ENCODE peak calls at places on chromosomes 7 and 10, in six cellular contexts. Y is neuronal stem cell, D is H9, R is H1, V is IMR-90, B is mesenchymal stem cell. Z is an unnamed sample.

GRCh38 chr7:30468791-30469190 is 9.8 kb downstream of the NOD1 start:
- DNase-seq in Y (no peak), D (no peak), R (no peak), V (peak; percentile 41), B (no peak), Z (no peak)

GRCh38 chr7:137691566-137691965 is 155.2 kb downstream of the DGKI start:
- DNase-seq in Y (no peak), D (no peak), R (no peak), V (no peak), B (no peak), Z (no peak)

GRCh38 chr7:101874028-101874427 is 56.6 kb downstream of the CUX1 start:
- DNase-seq in Y (no peak), D (no peak), R (no peak), V (peak; percentile 39), B (peak; percentile 34), Z (no peak)

GRCh38 chr10:108523016-108523415 is 1358.5 kb upstream of the SORCS1 start:
- DNase-seq in Y (no peak), D (no peak), R (no peak), V (no peak), B (no peak), Z (no peak)

GRCh38 chr7:105742787-105743186 is 133.6 kb downstream of the ATXN7L1 start:
- DNase-seq in Y (no peak), D (no peak), R (no peak), V (no peak), B (no peak), Z (no peak)

GRCh38 chr7:25031432-25031831 is 51.5 kb upstream of the OSBPL3 start:
- DNase-seq in Y (no peak), D (no peak), R (no peak), V (peak; percentile 29), B (no peak), Z (no peak)

GRCh38 chr10:70174058-70174741 is 3.9 kb upstream of the SAR1A start:
- DNase-seq in Y (no peak), D (no peak), R (no peak), V (no peak), B (no peak), Z (no peak)

GRCh38 chr10:121655254-121656142 is 57.3 kb upstream of the FGFR2 start:
- DNase-seq in Y (no peak), D (no peak), R (no peak), V (no peak), B (no peak), Z (no peak)

GRCh38 chr10:101695404-101695732 is 398 bp upstream of the FBXW4 start:
- DNase-seq in Y (no peak), D (no peak), R (no peak), V (no peak), B (peak; percentile 19), Z (no peak)

GRCh38 chr7:134315679-134316538 is 821 bp downstream of the SLC35B4 start:
- DNase-seq in Y (no peak), D (no peak), R (no peak), V (peak; percentile 16), B (peak; percentile 42), Z (peak; percentile 45)

GRCh38 chr7:21028186-21028989 is 241.7 kb upstream of the SP8 start:
- DNase-seq in Y (peak; percentile 71), D (peak; percentile 38), R (no peak), V (no peak), B (peak; percentile 1), Z (peak; percentile 36)

GRCh38 chr10:78312197-78313046 is 278.8 kb downstream of the RPS24 start:
- DNase-seq in Y (no peak), D (peak; percentile 14), R (peak; percentile 20), V (peak; percentile 40), B (peak; percentile 88), Z (no peak)

GRCh38 chr7:108055541-108056135 is 52.7 kb upstream of the LAMB1 start:
- DNase-seq in Y (no peak), D (no peak), R (no peak), V (no peak), B (no peak), Z (no peak)
- H2BK5ac ChIP-seq in Y (no peak overlapping the region), D (no peak overlapping the region), R (no peak overlapping the region), V (no peak overlapping the region), B (no peak overlapping the region), Z (no peak overlapping the region)

GRCh38 chr10:43748560-43748959 is 99.9 kb upstream of the ZNF32 start:
- DNase-seq in Y (no peak), D (no peak), R (no peak), V (no peak), B (no peak), Z (no peak)

GRCh38 chr10:43749145-43749576 is 100.5 kb upstream of the ZNF32 start:
- DNase-seq in Y (no peak), D (no peak), R (no peak), V (no peak), B (no peak), Z (no peak)

GRCh38 chr10:43752682-43753081 is 104.0 kb upstream of the ZNF32 start:
- DNase-seq in Y (no peak), D (no peak), R (no peak), V (no peak), B (no peak), Z (no peak)

GRCh38 chr10:43751646-43752045 is 103.0 kb upstream of the ZNF32 start:
- DNase-seq in Y (no peak), D (no peak), R (no peak), V (no peak), B (no peak), Z (no peak)

DNA sequence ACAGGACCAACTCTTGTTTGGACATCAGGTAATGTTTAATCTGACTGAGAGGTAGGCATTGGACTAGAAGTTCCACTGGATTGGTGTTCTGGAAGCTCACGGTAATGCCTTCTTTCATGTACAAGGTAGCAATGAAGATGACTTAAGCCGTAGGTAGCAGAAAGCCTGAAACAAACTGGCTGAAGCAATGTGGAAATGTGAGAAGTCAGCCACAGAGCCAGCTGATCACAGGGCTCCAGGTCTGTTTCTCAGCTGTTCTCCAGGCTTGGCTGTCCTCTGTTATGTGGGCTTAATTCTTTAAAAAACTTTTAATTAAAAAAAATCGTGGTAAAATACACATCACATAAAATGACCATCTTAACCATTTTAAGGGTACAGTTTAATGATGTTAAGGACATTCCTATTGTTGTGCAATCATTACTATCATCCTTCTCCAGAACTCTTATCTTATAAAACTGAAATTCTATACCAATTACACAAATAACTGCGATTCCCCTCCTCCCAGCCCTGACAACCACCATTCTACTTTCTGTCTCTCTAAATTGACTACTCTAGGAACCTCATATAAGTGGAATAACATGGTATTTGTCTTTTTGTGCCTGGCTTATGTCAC is 101.4 kb upstream of the ZNF32 start:
- DNase-seq in Y (no peak), D (no peak), R (no peak), V (peak; percentile 21), B (peak; percentile 5), Z (no peak)
- H2BK15ac ChIP-seq in Y (no peak overlapping the region), D (no peak overlapping the region), R (no peak overlapping the region), V (no peak overlapping the region), B (no peak overlapping the region), Z (no peak overlapping the region)

DNA sequence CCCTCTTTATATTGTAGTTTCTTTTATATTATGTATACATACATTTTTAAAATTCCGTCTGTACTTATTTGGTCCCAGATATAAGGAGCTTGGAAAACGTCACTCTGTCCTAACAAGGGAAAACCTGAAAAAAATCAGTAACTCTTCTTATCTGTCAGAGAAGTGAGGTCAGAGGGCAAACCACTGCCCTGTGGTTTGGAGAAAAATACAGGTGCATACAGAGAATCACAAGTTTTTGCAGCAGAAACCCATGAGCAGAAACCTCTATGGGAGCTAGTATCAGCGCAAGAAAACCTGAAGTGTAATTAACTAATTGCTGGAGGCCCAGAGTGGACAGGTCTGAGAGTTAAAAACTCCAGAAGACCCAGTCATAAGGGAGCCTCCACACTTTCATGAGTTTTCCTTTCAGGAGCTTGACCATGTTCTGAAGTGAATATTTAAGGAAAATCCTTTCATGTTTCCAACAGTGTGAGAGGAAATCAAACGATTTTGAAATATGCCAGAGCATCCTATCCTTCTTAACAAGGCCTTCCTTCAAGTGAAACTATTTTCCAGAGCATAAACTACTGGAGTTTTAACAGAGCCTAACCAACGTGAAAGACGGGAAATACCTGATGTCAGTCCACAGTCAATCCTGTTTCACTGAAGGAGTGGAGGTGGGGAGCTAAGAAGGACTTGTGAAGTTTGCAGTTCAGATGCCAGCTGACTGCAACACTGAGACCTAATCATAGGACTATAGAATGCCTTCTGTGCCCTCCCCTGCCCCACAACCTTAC is 290.8 kb upstream of the BMPER start:
- DNase-seq in Y (no peak), D (no peak), R (no peak), V (no peak), B (no peak), Z (no peak)
- H2BK5ac ChIP-seq in Y (no peak overlapping the region), D (no peak overlapping the region), R (no peak overlapping the region), V (no peak overlapping the region), B (no peak overlapping the region), Z (no peak overlapping the region)

GRCh38 chr7:148395990-148396716 is 194.4 kb upstream of the C7orf33 start:
- DNase-seq in Y (no peak), D (no peak), R (no peak), V (no peak), B (no peak), Z (peak; percentile 81)
- H2BK15ac ChIP-seq in Y (no peak overlapping the region), D (no peak overlapping the region), R (no peak overlapping the region), V (no peak overlapping the region), B (no peak overlapping the region), Z (no peak overlapping the region)

DNA sequence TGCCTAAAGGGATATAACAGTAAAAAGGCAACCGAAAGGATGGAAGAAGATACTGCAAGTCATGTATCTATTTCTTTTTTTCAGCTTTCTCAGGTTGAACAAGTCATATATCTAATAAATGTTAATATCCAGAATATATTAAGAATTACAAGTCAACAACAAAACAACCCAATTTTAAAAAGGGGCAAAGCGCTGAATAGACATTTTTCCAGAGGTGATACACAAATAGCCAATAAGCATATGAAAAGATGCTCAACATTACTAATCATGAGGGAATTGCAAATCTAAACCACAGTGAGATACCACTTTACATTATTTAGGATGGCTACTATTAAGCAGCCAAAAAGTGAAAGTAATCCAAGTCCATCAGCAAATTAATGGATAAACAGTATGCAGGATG is 23.0 kb downstream of the DBF4 start:
- DNase-seq in Y (no peak), D (no peak), R (no peak), V (no peak), B (no peak), Z (no peak)
- H2BK5ac ChIP-seq in Y (no peak overlapping the region), D (no peak overlapping the region), R (no peak overlapping the region), V (no peak overlapping the region), B (no peak overlapping the region), Z (no peak overlapping the region)

GRCh38 chr7:157409753-157410727 is 73.2 kb downstream of the DNAJB6 start:
- DNase-seq in Y (no peak), D (peak; percentile 45), R (no peak), V (no peak), B (no peak), Z (no peak)

GRCh38 chr7:157412491-157413180 is 75.8 kb downstream of the DNAJB6 start:
- DNase-seq in Y (no peak), D (no peak), R (no peak), V (no peak), B (no peak), Z (no peak)

GRCh38 chr7:157410831-157411556 is 74.2 kb downstream of the DNAJB6 start:
- DNase-seq in Y (no peak), D (no peak), R (no peak), V (no peak), B (no peak), Z (no peak)

GRCh38 chr7:157412021-157412443 is 75.2 kb downstream of the DNAJB6 start:
- DNase-seq in Y (no peak), D (no peak), R (no peak), V (peak; percentile 95), B (peak; percentile 65), Z (no peak)

GRCh38 chr7:157411580-157411979 is 74.8 kb downstream of the DNAJB6 start:
- DNase-seq in Y (no peak), D (peak; percentile 86), R (no peak), V (no peak), B (no peak), Z (peak; percentile 64)
- H2BK15ac ChIP-seq in Y (no peak overlapping the region), D (no peak overlapping the region), R (no peak overlapping the region), V (no peak overlapping the region), B (no peak overlapping the region), Z (no peak overlapping the region)